ENCODE peak calls at places on chromosomes 16 and 17, in five cellular contexts. V, G, E, N and J are unnamed samples.

GRCh38 chr16:87874639-87875472 is 5.5 kb upstream of the SLC7A5 start:
- DNase-seq in V (no peak), G (peak; percentile 90), E (no peak), N (no peak), J (peak; percentile 77)

GRCh38 chr17:72466199-72466598 is 345.4 kb downstream of the SOX9 start:
- DNase-seq in V (no peak), G (no peak), E (peak; percentile 57), N (no peak), J (no peak)

GRCh38 chr16:1647904-1648303 is 30.2 kb upstream of the JPT2 start:
- DNase-seq in V (no peak), G (no peak), E (no peak), N (no peak), J (no peak)

GRCh38 chr17:27577884-27578717 is 52.9 kb upstream of the LGALS9 start:
- DNase-seq in V (no peak), G (no peak), E (no peak), N (peak; percentile 75), J (peak; percentile 32)

GRCh38 chr16:72947379-72948237 is 100.3 kb downstream of the ZFHX3 start:
- DNase-seq in V (no peak), G (no peak), E (peak; percentile 60), N (peak; percentile 56), J (peak; percentile 68)

GRCh38 chr17:69082696-69083095 is 22.0 kb upstream of the ABCA9 start:
- DNase-seq in V (no peak), G (no peak), E (no peak), N (no peak), J (no peak)

GRCh38 chr16:23974223-23974622 is 138.4 kb downstream of the PRKCB start:
- DNase-seq in V (no peak), G (peak; percentile 93), E (no peak), N (no peak), J (peak; percentile 69)

GRCh38 chr16:700684-701584 is 4.7 kb downstream of the FBXL16 start:
- DNase-seq in V (no peak), G (peak; percentile 91), E (no peak), N (no peak), J (peak; percentile 98)

GRCh38 chr16:11726008-11726407 is 16.6 kb downstream of the TXNDC11 start:
- DNase-seq in V (no peak), G (no peak), E (no peak), N (peak; percentile 56), J (no peak)

GRCh38 chr17:3030096-3030495 is 33.3 kb downstream of the OR1D5 start:
- DNase-seq in V (no peak), G (peak; percentile 10), E (peak; percentile 86), N (no peak), J (no peak)

GRCh38 chr17:30433514-30433913 is 43.7 kb upstream of the GOSR1 start:
- DNase-seq in V (no peak), G (no peak), E (peak; percentile 97), N (no peak), J (no peak)

GRCh38 chr16:55480228-55480655 is 1.2 kb downstream of the MMP2 start:
- DNase-seq in V (no peak), G (peak; percentile 80), E (peak; percentile 90), N (peak; percentile 51), J (peak; percentile 82)

GRCh38 chr16:24419709-24420108 is 119.7 kb upstream of the RBBP6 start:
- DNase-seq in V (no peak), G (peak; percentile 22), E (no peak), N (no peak), J (peak; percentile 22)

GRCh38 chr17:50627782-50628601 is 6.7 kb upstream of the ABCC3 start:
- DNase-seq in V (no peak), G (peak; percentile 89), E (no peak), N (peak; percentile 47), J (peak; percentile 85)

GRCh38 chr17:27466748-27467375 is 10.6 kb downstream of the KSR1 start:
- DNase-seq in V (no peak), G (no peak), E (no peak), N (no peak), J (no peak)

GRCh38 chr16:10885246-10885645 is 8.2 kb downstream of the CIITA start:
- DNase-seq in V (no peak), G (no peak), E (no peak), N (no peak), J (no peak)

GRCh38 chr17:45137561-45138305 is 2.2 kb downstream of the ACBD4 start:
- DNase-seq in V (no peak), G (peak; percentile 52), E (no peak), N (no peak), J (no peak)

GRCh38 chr16:46822270-46822669 is 8.7 kb downstream of the C16orf87 start:
- DNase-seq in V (no peak), G (no peak), E (peak; percentile 83), N (no peak), J (no peak)

GRCh38 chr17:39624313-39624712 is 2.4 kb upstream of the PPP1R1B start:
- DNase-seq in V (no peak), G (no peak), E (no peak), N (no peak), J (no peak)

GRCh38 chr17:47902039-47902744 is 6.2 kb downstream of the SP2 start:
- DNase-seq in V (no peak), G (peak; percentile 97), E (no peak), N (no peak), J (peak; percentile 85)

DNA sequence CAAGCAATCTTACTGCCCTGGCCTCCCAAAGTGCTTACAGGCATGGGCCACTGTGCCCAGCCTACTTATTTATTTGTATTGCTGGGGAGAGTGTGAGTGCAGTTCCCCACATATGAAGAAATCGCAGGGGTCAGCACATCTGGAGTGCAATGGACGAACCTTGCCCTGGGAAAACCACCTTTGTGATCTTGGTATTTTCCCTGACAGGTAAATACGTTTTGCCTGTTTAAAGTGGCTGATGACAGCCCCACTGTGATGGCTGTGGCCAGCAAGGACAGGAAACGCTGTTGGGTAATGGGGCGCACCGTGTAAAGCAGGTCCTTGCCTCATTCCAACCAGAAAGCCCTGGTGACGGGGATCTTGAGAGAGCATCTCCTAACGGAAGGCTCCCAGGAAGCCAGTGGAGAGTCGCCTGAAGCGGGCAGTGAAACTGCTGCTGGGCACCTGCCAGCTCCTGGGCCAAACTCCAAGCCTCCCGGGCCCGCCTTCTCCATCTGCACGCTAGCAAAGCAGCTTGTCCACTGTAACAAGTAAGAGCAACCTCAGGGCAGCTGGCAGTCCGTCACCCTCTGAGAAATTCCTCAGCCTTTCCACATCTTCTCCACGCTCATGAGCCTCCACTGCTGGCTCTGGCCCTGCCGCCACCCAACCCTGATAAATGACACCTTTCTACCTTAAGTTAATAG is 17.5 kb downstream of the EMC8 start:
- DNase-seq in V (no peak), G (no peak), E (no peak), N (peak; percentile 85), J (no peak)
- H3K36me3 ChIP-seq in V (peaks cover 46% of the 10 kb centered on the region), G (peaks cover 88% of the 10 kb centered on the region), E (peaks cover 44% of the 10 kb centered on the region), N (no peaks in the 10 kb centered on the region), J (peaks cover 24% of the 10 kb centered on the region)

GRCh38 chr16:86802013-86802412 is 223.7 kb downstream of the FOXL1 start:
- DNase-seq in V (no peak), G (no peak), E (no peak), N (no peak), J (no peak)
- H3K36me3 ChIP-seq in V (no peaks in the 10 kb centered on the region), G (no peaks in the 10 kb centered on the region), E (no peaks in the 10 kb centered on the region), N (no peaks in the 10 kb centered on the region), J (no peaks in the 10 kb centered on the region)

GRCh38 chr17:81273698-81274470 is 21.2 kb downstream of the SLC38A10 start:
- DNase-seq in V (no peak), G (no peak), E (no peak), N (peak; percentile 19), J (no peak)
- H3K36me3 ChIP-seq in V (peaks cover 36% of the 10 kb centered on the region), G (peaks cover 25% of the 10 kb centered on the region), E (peaks cover 45% of the 10 kb centered on the region), N (peaks cover 5% of the 10 kb centered on the region), J (peaks cover 4% of the 10 kb centered on the region)

GRCh38 chr16:49720225-49720624 is 135.7 kb downstream of the ZNF423 start:
- DNase-seq in V (no peak), G (no peak), E (no peak), N (no peak), J (no peak)

GRCh38 chr16:49712567-49712966 is 143.3 kb downstream of the ZNF423 start:
- DNase-seq in V (no peak), G (no peak), E (no peak), N (no peak), J (no peak)

GRCh38 chr16:49713770-49714169 is 142.1 kb downstream of the ZNF423 start:
- DNase-seq in V (no peak), G (peak; percentile 62), E (no peak), N (no peak), J (peak; percentile 65)

GRCh38 chr16:49717693-49718092 is 138.2 kb downstream of the ZNF423 start:
- DNase-seq in V (no peak), G (no peak), E (no peak), N (no peak), J (no peak)

GRCh38 chr16:49716268-49716667 is 139.6 kb downstream of the ZNF423 start:
- DNase-seq in V (no peak), G (no peak), E (no peak), N (no peak), J (no peak)
- H3K36me3 ChIP-seq in V (no peaks in the 10 kb centered on the region), G (no peaks in the 10 kb centered on the region), E (no peaks in the 10 kb centered on the region), N (no peaks in the 10 kb centered on the region), J (no peaks in the 10 kb centered on the region)

DNA sequence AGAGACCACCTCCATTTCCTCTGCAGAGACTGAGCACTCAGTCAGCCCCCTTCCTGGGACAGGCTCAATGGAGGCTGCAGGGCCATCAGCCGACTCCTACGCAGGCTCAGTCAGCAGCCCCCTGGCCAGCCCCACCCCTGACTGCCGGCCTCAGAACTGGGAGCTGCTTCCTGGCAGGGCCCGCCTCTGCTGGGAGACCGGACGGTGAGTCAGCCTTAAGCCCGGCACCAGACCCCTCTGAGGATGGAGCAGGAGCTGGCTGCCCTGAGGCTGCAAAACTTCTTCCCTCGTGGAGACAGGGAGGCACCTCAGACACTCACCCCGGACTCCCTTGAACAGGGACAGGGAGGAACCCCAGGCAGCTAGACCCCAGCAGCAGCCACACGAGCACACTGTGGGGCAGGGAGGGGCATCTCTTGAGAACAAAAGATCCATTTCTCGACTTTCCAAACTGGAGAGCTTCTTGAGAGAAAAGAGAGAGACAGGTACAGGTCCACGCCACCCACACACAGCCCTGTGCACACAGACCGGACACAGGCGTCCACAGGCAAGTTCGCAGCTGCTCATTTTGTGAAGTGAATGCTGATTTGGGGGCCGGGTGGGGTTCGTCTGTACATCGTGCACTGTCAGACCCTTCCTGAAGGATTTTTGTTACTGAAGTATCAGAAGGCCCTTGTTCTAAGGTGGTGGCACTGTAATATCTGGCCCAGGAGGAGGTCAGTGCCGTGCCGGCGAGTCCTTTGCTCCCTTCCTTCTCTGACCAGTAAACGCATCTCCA is 1.3 kb upstream of the TUBB3 start:
- DNase-seq in V (no peak), G (peak; percentile 89), E (peak; percentile 93), N (no peak), J (peak; percentile 84)
- H3K36me3 ChIP-seq in V (no peaks in the 10 kb centered on the region), G (no peaks in the 10 kb centered on the region), E (no peaks in the 10 kb centered on the region), N (no peaks in the 10 kb centered on the region), J (no peaks in the 10 kb centered on the region)